ENCODE peak calls at places on chromosomes 7 and 10, in five cellular contexts. Q is A549, N is K562, A is GM12878, H is HepG2. D is an unnamed sample.

GRCh38 chr10:71770789-71771188 is 2.5 kb downstream of the VSIR start:
- DNase-seq in Q (no peak), N (no peak), A (no peak), H (no peak), D (no peak)

GRCh38 chr7:66304536-66304935 is 99.4 kb downstream of the TPST1 start:
- DNase-seq in Q (no peak), N (no peak), A (no peak), H (no peak), D (no peak)

GRCh38 chr10:132555648-132556575 is 18.3 kb downstream of the INPP5A start:
- DNase-seq in Q (no peak), N (no peak), A (no peak), H (no peak), D (peak)

GRCh38 chr7:132536646-132537395 is 39.4 kb downstream of the PLXNA4 start:
- DNase-seq in Q (no peak), N (no peak), A (no peak), H (no peak), D (no peak)

GRCh38 chr10:42691361-42692120 is 53.2 kb upstream of the ZNF33B start:
- DNase-seq in Q (no peak), N (no peak), A (no peak), H (no peak), D (no peak)

GRCh38 chr7:98459529-98459928 is 58.6 kb upstream of the BAIAP2L1 start:
- DNase-seq in Q (no peak), N (no peak), A (no peak), H (no peak), D (peak)

GRCh38 chr7:114107522-114107921 is 188.7 kb upstream of the PPP1R3A start:
- DNase-seq in Q (no peak), N (no peak), A (no peak), H (no peak), D (no peak)

GRCh38 chr7:114879554-114879953 is 42.3 kb upstream of the MDFIC start:
- DNase-seq in Q (no peak), N (no peak), A (no peak), H (no peak), D (no peak)

GRCh38 chr10:58384536-58384998 is 643 bp upstream of the TFAM start:
- DNase-seq in Q (no peak), N (no peak), A (no peak), H (no peak), D (no peak)

GRCh38 chr10:21527634-21528451 is 2.4 kb upstream of the SKIDA1 start:
- DNase-seq in Q (no peak), N (no peak), A (no peak), H (no peak), D (no peak)

GRCh38 chr7:35331730-35332678 is 78.1 kb upstream of the TBX20 start:
- DNase-seq in Q (no peak), N (no peak), A (no peak), H (no peak), D (no peak)

GRCh38 chr7:518630-519428 is 817 bp downstream of the PDGFA start:
- DNase-seq in Q (peak), N (peak), A (no peak), H (no peak), D (peak)

GRCh38 chr10:10794776-10795175 is 222.9 kb upstream of the CELF2 start:
- DNase-seq in Q (no peak), N (no peak), A (no peak), H (no peak), D (no peak)

GRCh38 chr10:49668684-49669083 is 10.8 kb upstream of the C10orf53 start:
- DNase-seq in Q (no peak), N (no peak), A (no peak), H (no peak), D (no peak)

GRCh38 chr7:4943297-4943696 is 15.7 kb downstream of the MMD2 start:
- DNase-seq in Q (no peak), N (no peak), A (no peak), H (no peak), D (no peak)

GRCh38 chr10:86363184-86363832 is 3.3 kb downstream of the GRID1 start:
- DNase-seq in Q (peak), N (peak), A (no peak), H (no peak), D (peak)

GRCh38 chr10:19767876-19768275 is 48.4 kb upstream of the PLXDC2 start:
- DNase-seq in Q (no peak), N (no peak), A (no peak), H (no peak), D (peak)

GRCh38 chr10:77405771-77406241 is 231.8 kb downstream of the KCNMA1 start:
- DNase-seq in Q (peak), N (peak), A (no peak), H (peak), D (peak)

GRCh38 chr7:129952164-129952652 is 552 bp downstream of the UBE2H start:
- DNase-seq in Q (no peak), N (no peak), A (no peak), H (no peak), D (no peak)

GRCh38 chr10:44920252-44920651 is 9.1 kb downstream of the TMEM72 start:
- DNase-seq in Q (no peak), N (no peak), A (no peak), H (no peak), D (no peak)

GRCh38 chr10:97718659-97719142 is 5.2 kb downstream of the MARVELD1 start:
- DNase-seq in Q (peak), N (no peak), A (no peak), H (peak), D (peak)

GRCh38 chr7:106515321-106515720 is 145.6 kb downstream of the CCDC71L start:
- DNase-seq in Q (no peak), N (no peak), A (no peak), H (no peak), D (no peak)

GRCh38 chr10:120999868-121000267 is 148.7 kb downstream of the WDR11 start:
- DNase-seq in Q (no peak), N (no peak), A (no peak), H (peak), D (no peak)

GRCh38 chr10:121823993-121824463 is 103.8 kb downstream of the ATE1 start:
- DNase-seq in Q (peak), N (peak), A (no peak), H (peak), D (no peak)

GRCh38 chr7:15011289-15011688 is 108.7 kb upstream of the DGKB start:
- DNase-seq in Q (no peak), N (no peak), A (no peak), H (no peak), D (peak)

GRCh38 chr10:86661161-86662025 is 6.9 kb upstream of the LDB3 start:
- DNase-seq in Q (no peak), N (no peak), A (no peak), H (no peak), D (peak)

GRCh38 chr7:19110778-19111175 is 6.7 kb downstream of the TWIST1 start:
- DNase-seq in Q (no peak), N (no peak), A (no peak), H (no peak), D (no peak)

GRCh38 chr7:41573017-41573416 is 129.9 kb downstream of the INHBA start:
- DNase-seq in Q (no peak), N (no peak), A (no peak), H (no peak), D (no peak)

GRCh38 chr10:58465641-58466040 is 47.0 kb upstream of the BICC1 start:
- DNase-seq in Q (no peak), N (no peak), A (no peak), H (no peak), D (no peak)

GRCh38 chr10:21002097-21002878 is 105.2 kb upstream of the NEBL start:
- DNase-seq in Q (no peak), N (no peak), A (no peak), H (no peak), D (no peak)

GRCh38 chr10:93751832-93752231 is 5.9 kb upstream of the LGI1 start:
- DNase-seq in Q (peak), N (peak), A (no peak), H (no peak), D (peak)

GRCh38 chr10:93754761-93755160 is 3.0 kb upstream of the LGI1 start:
- DNase-seq in Q (no peak), N (no peak), A (no peak), H (no peak), D (no peak)

GRCh38 chr10:93751074-93751572 is 6.6 kb upstream of the LGI1 start:
- DNase-seq in Q (no peak), N (no peak), A (no peak), H (no peak), D (no peak)

GRCh38 chr10:93753621-93754250 is 4.0 kb upstream of the LGI1 start:
- DNase-seq in Q (no peak), N (no peak), A (no peak), H (no peak), D (no peak)

GRCh38 chr10:93752761-93753160 is 5.0 kb upstream of the LGI1 start:
- DNase-seq in Q (peak), N (no peak), A (no peak), H (no peak), D (no peak)
- TF ChIP-seq ESRRA in Q (no peak), N (no peak), A (no peak), H (no peak), D (no peak)

GRCh38 chr7:29299986-29300609 is 105.5 kb downstream of the CHN2 start:
- DNase-seq in Q (no peak), N (no peak), A (no peak), H (no peak), D (no peak)

GRCh38 chr7:29304756-29305155 is 110.2 kb downstream of the CHN2 start:
- DNase-seq in Q (no peak), N (no peak), A (no peak), H (no peak), D (no peak)

GRCh38 chr7:29296421-29296820 is 101.8 kb downstream of the CHN2 start:
- DNase-seq in Q (no peak), N (no peak), A (no peak), H (no peak), D (no peak)

GRCh38 chr7:29297194-29297890 is 102.8 kb downstream of the CHN2 start:
- DNase-seq in Q (no peak), N (peak), A (no peak), H (no peak), D (peak)

GRCh38 chr7:29300649-29301048 is 106.1 kb downstream of the CHN2 start:
- DNase-seq in Q (no peak), N (no peak), A (no peak), H (no peak), D (no peak)
- TF ChIP-seq ESRRA in Q (no peak), N (no peak), A (no peak), H (no peak), D (no peak)

GRCh38 chr10:119191881-119192280 is 13.3 kb upstream of the PRDX3 start:
- DNase-seq in Q (no peak), N (no peak), A (no peak), H (no peak), D (no peak)

GRCh38 chr10:119190353-119190752 is 11.7 kb upstream of the PRDX3 start:
- DNase-seq in Q (peak), N (no peak), A (no peak), H (no peak), D (no peak)

GRCh38 chr10:119190954-119191619 is 12.5 kb upstream of the PRDX3 start:
- DNase-seq in Q (no peak), N (no peak), A (no peak), H (no peak), D (no peak)

GRCh38 chr10:119189811-119190282 is 11.2 kb upstream of the PRDX3 start:
- DNase-seq in Q (no peak), N (no peak), A (no peak), H (peak), D (no peak)
- TF ChIP-seq ESRRA in Q (no peak), N (no peak), A (no peak), H (no peak), D (no peak)

GRCh38 chr10:30059209-30060107 is at the start of gene JCAD:
- DNase-seq in Q (peak), N (peak), A (no peak), H (no peak), D (peak)
- TF ChIP-seq ESRRA in Q (no peak), N (no peak), A (no peak), H (no peak), D (no peak)

GRCh38 chr7:50334341-50334994 is 30.0 kb downstream of the IKZF1 start:
- DNase-seq in Q (no peak), N (no peak), A (no peak), H (no peak), D (no peak)
- TF ChIP-seq ESRRA in Q (no peak), N (no peak), A (no peak), H (no peak), D (no peak)

DNA sequence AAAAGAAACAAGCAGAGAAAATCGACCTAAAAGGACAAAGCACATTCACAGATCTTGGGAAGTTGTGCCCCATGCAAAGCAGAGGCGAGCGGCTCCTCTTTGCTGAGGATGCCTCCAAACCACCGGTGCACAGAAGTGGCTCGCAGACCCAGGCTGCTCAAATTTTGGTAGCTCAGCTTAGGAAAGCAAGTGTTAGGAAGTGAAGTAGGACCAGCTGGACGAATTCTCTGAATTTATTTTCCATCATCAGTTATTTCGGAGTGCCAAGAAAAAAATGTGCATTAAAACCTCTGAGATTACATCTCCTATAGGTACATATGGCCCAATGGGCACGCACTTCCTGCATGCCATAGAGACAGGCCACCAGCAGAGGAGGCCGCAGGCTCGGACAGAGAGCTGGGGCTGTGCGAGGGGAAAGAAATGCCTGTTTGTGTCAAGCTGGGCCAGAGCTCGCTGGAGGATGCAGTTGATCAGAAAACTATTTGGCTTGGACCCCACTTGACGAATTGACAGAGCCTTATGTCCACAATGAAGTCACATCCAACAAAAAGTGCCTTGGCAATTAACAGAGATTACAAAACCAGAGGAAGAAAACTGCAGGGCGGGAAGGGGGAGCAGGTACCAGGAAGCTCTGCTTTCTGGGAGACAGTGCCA is 122.3 kb upstream of the LYZL2 start:
- DNase-seq in Q (peak), N (peak), A (peak), H (no peak), D (peak)
- TF ChIP-seq ESRRA in Q (no peak), N (no peak), A (no peak), H (no peak), D (no peak)

GRCh38 chr10:78756604-78757442 is 311.9 kb upstream of the ZMIZ1 start:
- DNase-seq in Q (peak), N (no peak), A (no peak), H (peak), D (no peak)

GRCh38 chr10:78755877-78756455 is 312.8 kb upstream of the ZMIZ1 start:
- DNase-seq in Q (no peak), N (no peak), A (no peak), H (no peak), D (no peak)

GRCh38 chr10:78754269-78755074 is 314.3 kb upstream of the ZMIZ1 start:
- DNase-seq in Q (no peak), N (no peak), A (no peak), H (peak), D (no peak)

GRCh38 chr10:78757542-78757941 is 311.2 kb upstream of the ZMIZ1 start:
- DNase-seq in Q (no peak), N (no peak), A (no peak), H (no peak), D (no peak)

DNA sequence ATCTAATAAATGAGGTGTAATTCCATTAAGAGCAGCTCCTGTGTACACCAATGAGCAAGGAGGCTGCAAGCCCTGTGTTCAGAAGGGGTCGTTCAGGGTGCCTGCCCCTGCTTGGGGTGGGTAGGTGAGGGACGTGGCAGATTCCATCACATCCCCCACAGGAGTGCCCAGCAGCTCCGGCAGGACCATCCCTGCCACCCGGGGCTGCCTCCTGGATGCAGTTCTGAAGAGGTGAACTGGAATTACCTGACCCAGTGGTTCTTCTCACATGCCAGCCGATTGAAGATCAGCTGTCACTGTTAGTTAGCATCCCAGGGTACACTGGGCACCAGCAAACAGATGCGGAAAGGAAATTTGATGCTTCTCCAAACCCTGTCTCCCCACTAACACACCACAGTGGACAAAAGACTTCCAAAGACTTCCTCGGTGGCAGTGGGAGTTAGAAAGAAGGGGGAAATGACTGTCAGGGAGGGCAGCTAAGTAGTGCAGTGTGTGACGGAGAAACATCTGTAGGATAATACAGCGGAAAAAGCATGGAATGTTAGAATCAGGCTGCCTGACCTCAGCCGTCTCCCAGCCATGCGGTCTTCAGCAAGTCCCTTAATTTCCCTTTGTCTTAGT is 313.6 kb upstream of the ZMIZ1 start:
- DNase-seq in Q (no peak), N (no peak), A (no peak), H (no peak), D (no peak)
- TF ChIP-seq ESRRA in Q (no peak), N (no peak), A (no peak), H (no peak), D (no peak)

GRCh38 chr10:1187151-1187854 is 131.1 kb downstream of the WDR37 start:
- DNase-seq in Q (no peak), N (no peak), A (no peak), H (no peak), D (peak)
- TF ChIP-seq ESRRA in Q (no peak), N (no peak), A (no peak), H (no peak), D (no peak)

GRCh38 chr7:81140206-81140605 is 221.4 kb upstream of the SEMA3C start:
- DNase-seq in Q (no peak), N (no peak), A (no peak), H (peak), D (no peak)

GRCh38 chr7:81140775-81141174 is 221.9 kb upstream of the SEMA3C start:
- DNase-seq in Q (no peak), N (no peak), A (no peak), H (no peak), D (no peak)

GRCh38 chr7:81143856-81144255 is 225.0 kb upstream of the SEMA3C start:
- DNase-seq in Q (no peak), N (no peak), A (no peak), H (no peak), D (no peak)

GRCh38 chr7:81135322-81135721 is 216.5 kb upstream of the SEMA3C start:
- DNase-seq in Q (no peak), N (no peak), A (no peak), H (no peak), D (no peak)

GRCh38 chr7:81138850-81139249 is 220.0 kb upstream of the SEMA3C start:
- DNase-seq in Q (no peak), N (no peak), A (no peak), H (no peak), D (no peak)
- TF ChIP-seq ESRRA in Q (no peak), N (no peak), A (no peak), H (no peak), D (no peak)

DNA sequence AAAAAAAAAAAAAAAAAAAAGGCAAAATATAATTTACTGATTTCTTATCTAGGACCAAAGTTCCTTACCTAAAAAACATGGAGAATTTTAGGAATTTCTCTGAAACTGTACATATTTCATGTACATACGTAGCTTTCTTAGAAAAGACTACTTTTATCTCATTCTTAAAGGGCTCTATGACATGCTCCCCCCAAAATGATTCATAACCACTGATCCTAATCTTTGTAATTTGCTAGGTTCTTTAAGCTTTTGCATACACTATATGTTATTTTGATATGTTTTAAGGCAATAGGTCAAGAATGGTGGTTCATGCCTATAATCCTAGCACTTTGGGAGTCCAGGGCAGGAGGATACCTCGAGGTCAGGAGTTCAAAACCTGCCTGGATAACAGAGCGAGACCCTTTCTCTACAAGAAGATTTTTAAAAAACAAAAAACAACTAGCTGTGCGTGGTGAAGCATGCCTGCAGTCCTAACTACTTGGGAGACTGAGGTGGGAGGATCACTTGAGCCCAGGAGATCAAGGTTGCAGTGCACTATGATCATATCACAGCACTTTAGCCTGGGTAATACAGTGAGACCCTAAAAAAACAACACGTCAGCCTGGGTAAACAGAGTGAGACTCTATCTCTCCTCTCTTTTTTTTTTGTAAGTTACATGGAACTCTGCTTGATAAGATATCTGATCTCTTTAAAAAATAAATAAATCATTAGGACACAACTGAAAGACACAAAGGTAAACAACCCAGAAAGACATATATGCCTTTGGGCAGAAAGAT is 54.8 kb downstream of the ATAD1 start:
- DNase-seq in Q (no peak), N (no peak), A (no peak), H (peak), D (no peak)
- TF ChIP-seq ESRRA in Q (no peak), N (no peak), A (no peak), H (no peak), D (no peak)